ENCODE peak calls at places on chromosome 18, in ten cellular contexts. Y is right atrium auricular region; S is A673; O is sigmoid colon; Z is endothelial cell; A is pancreas; F is nephron progenitor cell; U is tibial nerve; I is CD8-positive, alpha-beta T cell; Q is left ventricle myocardium inferior. L is an unnamed sample.

GRCh38 chr18:8423051-8423558 is 186.1 kb upstream of the RAB12 start:
- DNase-seq in Y (no peak), S (no peak), F (no peak), O (no peak), Q (no peak), Z (no peak), I (no peak), U (no peak), A (no peak), L (no peak)

GRCh38 chr18:13276530-13277520 is 58.3 kb downstream of the LDLRAD4 start:
- DNase-seq in I (no peak), U (no peak), A (no peak), F (no peak), Z (no peak), Y (no peak), S (no peak), Q (no peak), O (no peak), L (no peak)

GRCh38 chr18:3478262-3478978 is 28.4 kb downstream of the TGIF1 start:
- DNase-seq in S (no peak), O (no peak), A (no peak), Y (no peak), U (no peak), I (no peak), F (no peak), Z (no peak), Q (no peak), L (no peak)

GRCh38 chr18:5967666-5968065 is 72.3 kb upstream of the TMEM200C start:
- DNase-seq in I (no peak), S (no peak), F (no peak), Y (no peak), Z (no peak), O (no peak), U (no peak), Q (no peak), A (no peak), L (no peak)

GRCh38 chr18:68909579-68909978 is 111.7 kb downstream of the CCDC102B start:
- DNase-seq in U (no peak), F (no peak), S (no peak), A (no peak), O (no peak), Z (no peak), Y (no peak), Q (no peak), I (no peak), L (no peak)

GRCh38 chr18:42649636-42650035 is 465.8 kb downstream of the RIT2 start:
- DNase-seq in Q (no peak), U (no peak), Y (no peak), Z (no peak), S (no peak), F (no peak), I (no peak), A (no peak), O (no peak), L (no peak)

GRCh38 chr18:35588995-35589394 is 7.5 kb downstream of the GALNT1 start:
- DNase-seq in A (no peak), Q (no peak), S (no peak), U (no peak), F (no peak), Z (peak), I (no peak), Y (no peak), O (no peak), L (no peak)

GRCh38 chr18:58593930-58594329 is 35.0 kb downstream of the ALPK2 start:
- DNase-seq in Z (no peak), Y (no peak), F (no peak), S (no peak), A (no peak), O (no peak), Q (no peak), I (no peak), U (no peak), L (no peak)

GRCh38 chr18:72161686-72162085 is 382.5 kb downstream of the CBLN2 start:
- DNase-seq in O (no peak), F (no peak), Q (no peak), Z (no peak), S (no peak), Y (no peak), I (no peak), U (no peak), A (no peak), L (no peak)

GRCh38 chr18:65091737-65092329 is 659.0 kb upstream of the CDH7 start:
- DNase-seq in O (no peak), U (no peak), Y (no peak), F (peak), S (peak), A (no peak), Q (no peak), Z (peak), I (no peak), L (peak)

GRCh38 chr18:31835528-31836138 is 75.0 kb upstream of the SLC25A52 start:
- DNase-seq in O (no peak), S (no peak), I (no peak), Y (no peak), F (no peak), A (peak), Z (no peak), Q (no peak), U (no peak), L (no peak)

GRCh38 chr18:45841765-45842442 is 16.4 kb downstream of the SIGLEC15 start:
- DNase-seq in U (no peak), Q (no peak), S (no peak), F (no peak), Y (no peak), O (no peak), I (no peak), A (no peak), Z (no peak), L (no peak)

GRCh38 chr18:74972354-74972753 is 236.6 kb downstream of the PTGR3 start:
- DNase-seq in O (no peak), F (no peak), Q (no peak), A (no peak), U (no peak), I (no peak), S (no peak), Y (no peak), Z (no peak), L (no peak)
- TF ChIP-seq CTCF in O (no peak), F (no peak), Q (no peak), A (no peak), U (no peak), I (no peak), S (no peak), Y (no peak), Z (no peak), L (no peak)

GRCh38 chr18:48605408-48605845 is 66.6 kb downstream of the CTIF start:
- DNase-seq in U (no peak), O (no peak), Q (no peak), F (peak), A (no peak), Y (no peak), Z (peak), S (peak), I (no peak), L (no peak)
- TF ChIP-seq CTCF in U (no peak), O (no peak), Q (no peak), F (peak), A (no peak), Y (no peak), Z (peak), S (peak), I (no peak), L (no peak)

DNA sequence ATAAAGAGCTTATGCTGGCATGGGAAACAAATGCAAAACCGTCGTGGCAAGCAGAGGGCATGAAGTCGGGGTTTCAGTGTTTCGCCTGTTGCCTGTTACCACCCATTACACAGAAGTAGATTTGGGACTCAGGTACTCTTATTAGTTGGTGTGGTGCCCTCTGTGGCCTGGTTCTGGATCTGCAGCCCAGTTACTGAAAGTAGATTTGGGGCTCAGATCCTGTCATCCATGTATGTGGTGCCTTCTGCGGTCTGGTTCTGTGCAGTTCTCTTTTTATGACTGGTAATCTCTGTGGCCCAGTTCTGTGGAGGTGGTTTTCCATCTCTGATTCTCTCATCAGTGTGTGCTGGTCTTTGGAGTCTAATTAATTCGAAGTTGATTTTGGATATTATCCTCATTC is 45.2 kb downstream of the ADNP2 start:
- DNase-seq in S (peak), Q (no peak), Z (peak), Y (no peak), I (no peak), F (no peak), O (no peak), A (no peak), U (no peak), L (peak)
- TF ChIP-seq CTCF in S (peak), Q (peak), Z (peak), Y (no peak), I (peak), F (no peak), O (no peak), A (no peak), U (peak), L (no peak)

GRCh38 chr18:56238576-56238975 is 399.8 kb downstream of the TXNL1 start:
- DNase-seq in I (no peak), Q (no peak), F (no peak), A (no peak), Y (no peak), U (no peak), Z (no peak), O (no peak), S (no peak), L (no peak)
- TF ChIP-seq CTCF in I (no peak), Q (no peak), F (no peak), A (no peak), Y (no peak), U (no peak), Z (peak), O (no peak), S (no peak), L (no peak)

GRCh38 chr18:9549405-9549804 is 65.0 kb downstream of the PPP4R1 start:
- DNase-seq in F (no peak), I (no peak), A (no peak), Y (no peak), Q (no peak), U (no peak), S (no peak), Z (no peak), O (no peak), L (no peak)
- TF ChIP-seq CTCF in F (no peak), I (no peak), A (no peak), Y (no peak), Q (peak), U (no peak), S (no peak), Z (no peak), O (no peak), L (no peak)

DNA sequence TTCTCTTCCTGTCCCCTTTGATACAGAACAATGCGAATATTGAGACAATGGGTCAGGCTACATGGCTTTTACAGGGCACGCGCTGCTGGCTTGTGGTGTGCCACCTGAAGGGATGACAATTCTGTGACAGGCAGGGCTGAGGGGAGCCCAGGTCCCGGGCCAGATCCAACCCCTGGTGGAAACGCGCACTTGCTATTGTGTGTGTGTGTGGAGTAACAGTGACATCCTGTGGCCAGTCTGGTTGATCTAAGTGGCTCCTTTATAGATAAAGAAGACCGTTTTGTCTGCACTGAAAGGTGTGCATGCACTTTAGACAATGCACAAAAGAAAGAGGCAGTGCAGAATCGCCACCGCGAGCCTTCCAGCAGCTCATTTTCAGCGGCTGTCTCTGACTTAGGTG is 273.6 kb downstream of the HRH4 start:
- DNase-seq in Q (no peak), A (no peak), Y (no peak), U (no peak), I (no peak), O (no peak), F (peak), S (peak), Z (peak), L (peak)
- TF ChIP-seq CTCF in Q (peak), A (no peak), Y (no peak), U (no peak), I (no peak), O (no peak), F (peak), S (peak), Z (no peak), L (no peak)

GRCh38 chr18:24270358-24270936 is 127.2 kb downstream of the OSBPL1A start:
- DNase-seq in O (no peak), I (no peak), Z (no peak), S (no peak), Q (no peak), A (no peak), F (no peak), U (no peak), Y (no peak), L (no peak)
- TF ChIP-seq CTCF in O (no peak), I (no peak), Z (no peak), S (no peak), Q (no peak), A (no peak), F (no peak), U (no peak), Y (no peak), L (no peak)

GRCh38 chr18:33404244-33404873 is 36.2 kb downstream of the CCDC178 start:
- DNase-seq in Q (no peak), A (no peak), I (no peak), O (no peak), Z (no peak), F (no peak), U (no peak), Y (no peak), S (no peak), L (no peak)
- TF ChIP-seq CTCF in Q (peak), A (peak), I (no peak), O (no peak), Z (peak), F (peak), U (no peak), Y (no peak), S (peak), L (no peak)

GRCh38 chr18:63970803-63971191 is 916 bp downstream of the SERPINB8 start:
- DNase-seq in U (peak), Y (no peak), A (peak), S (no peak), F (peak), O (peak), I (no peak), Q (peak), Z (peak), L (peak)

GRCh38 chr18:63971320-63972071 is 1.6 kb downstream of the SERPINB8 start:
- DNase-seq in Q (no peak), Z (no peak), O (no peak), A (no peak), F (no peak), S (no peak), I (no peak), U (no peak), Y (no peak), L (no peak)

GRCh38 chr18:63977040-63977439 is 7.2 kb downstream of the SERPINB8 start:
- DNase-seq in I (no peak), S (no peak), A (no peak), U (no peak), Y (no peak), Q (no peak), Z (no peak), O (no peak), F (no peak), L (no peak)

GRCh38 chr18:63975632-63976031 is 5.8 kb downstream of the SERPINB8 start:
- DNase-seq in O (no peak), A (no peak), U (no peak), I (no peak), F (no peak), Y (no peak), Z (no peak), S (no peak), Q (no peak), L (no peak)

GRCh38 chr18:63974991-63975390 is 5.1 kb downstream of the SERPINB8 start:
- DNase-seq in S (peak), A (no peak), U (no peak), I (no peak), Q (no peak), Z (no peak), O (no peak), Y (no peak), F (no peak), L (no peak)
- TF ChIP-seq CTCF in S (peak), A (no peak), U (no peak), I (no peak), Q (peak), Z (no peak), O (no peak), Y (no peak), F (no peak), L (no peak)